ENCODE peak calls at places on chromosomes 6 and 20, in ten cellular contexts. C is suprapubic skin, Q is tibial nerve, D is ovary, I is IMR-90, U is testis, R is heart left ventricle, J is endothelial cell of umbilical vein, P is esophagus muscularis mucosa, K is A549. V is an unnamed sample.

GRCh38 chr20:50191566-50192363 is 1.1 kb downstream of the CEBPB start:
- DNase-seq in I (peak; percentile 28), P (no peak), C (peak; percentile 83), D (peak; percentile 78), U (peak; percentile 66), J (peak; percentile 68), R (peak; percentile 56), Q (no peak), K (no peak), V (peak; percentile 51)

GRCh38 chr20:4325548-4326187 is 310.3 kb upstream of the RNF24 start:
- DNase-seq in U (peak; percentile 54), Q (no peak), J (no peak), K (no peak), R (peak; percentile 26), P (peak; percentile 75), C (no peak), I (no peak), D (no peak), V (peak; percentile 24)

GRCh38 chr20:64222273-64222672 is 33.3 kb upstream of the PCMTD2 start:
- DNase-seq in K (no peak), J (no peak), Q (no peak), R (no peak), U (no peak), C (no peak), I (peak; percentile 37), D (no peak), P (no peak), V (no peak)

GRCh38 chr20:62736026-62736406 is 27.4 kb downstream of the NTSR1 start:
- DNase-seq in C (no peak), I (no peak), D (no peak), Q (no peak), U (no peak), R (no peak), K (no peak), P (no peak), J (no peak), V (no peak)

GRCh38 chr6:22880686-22881433 is 311.5 kb downstream of the HDGFL1 start:
- DNase-seq in C (no peak), J (peak; percentile 92), P (no peak), U (no peak), K (peak; percentile 35), I (peak; percentile 99), R (no peak), Q (no peak), D (no peak), V (no peak)

GRCh38 chr6:149995971-149996370 is 29.4 kb downstream of the RAET1L start:
- DNase-seq in J (no peak), K (no peak), Q (no peak), C (no peak), I (no peak), R (no peak), U (no peak), P (peak; percentile 34), D (no peak), V (no peak)

GRCh38 chr6:7900621-7901020 is 10.0 kb downstream of the TXNDC5 start:
- DNase-seq in Q (no peak), K (no peak), I (no peak), J (peak; percentile 39), R (no peak), P (no peak), D (no peak), C (no peak), U (no peak), V (no peak)

GRCh38 chr6:109010703-109011102 is 83.9 kb downstream of the SESN1 start:
- DNase-seq in C (no peak), D (no peak), J (no peak), R (no peak), P (no peak), I (no peak), U (no peak), K (no peak), Q (no peak), V (no peak)

DNA sequence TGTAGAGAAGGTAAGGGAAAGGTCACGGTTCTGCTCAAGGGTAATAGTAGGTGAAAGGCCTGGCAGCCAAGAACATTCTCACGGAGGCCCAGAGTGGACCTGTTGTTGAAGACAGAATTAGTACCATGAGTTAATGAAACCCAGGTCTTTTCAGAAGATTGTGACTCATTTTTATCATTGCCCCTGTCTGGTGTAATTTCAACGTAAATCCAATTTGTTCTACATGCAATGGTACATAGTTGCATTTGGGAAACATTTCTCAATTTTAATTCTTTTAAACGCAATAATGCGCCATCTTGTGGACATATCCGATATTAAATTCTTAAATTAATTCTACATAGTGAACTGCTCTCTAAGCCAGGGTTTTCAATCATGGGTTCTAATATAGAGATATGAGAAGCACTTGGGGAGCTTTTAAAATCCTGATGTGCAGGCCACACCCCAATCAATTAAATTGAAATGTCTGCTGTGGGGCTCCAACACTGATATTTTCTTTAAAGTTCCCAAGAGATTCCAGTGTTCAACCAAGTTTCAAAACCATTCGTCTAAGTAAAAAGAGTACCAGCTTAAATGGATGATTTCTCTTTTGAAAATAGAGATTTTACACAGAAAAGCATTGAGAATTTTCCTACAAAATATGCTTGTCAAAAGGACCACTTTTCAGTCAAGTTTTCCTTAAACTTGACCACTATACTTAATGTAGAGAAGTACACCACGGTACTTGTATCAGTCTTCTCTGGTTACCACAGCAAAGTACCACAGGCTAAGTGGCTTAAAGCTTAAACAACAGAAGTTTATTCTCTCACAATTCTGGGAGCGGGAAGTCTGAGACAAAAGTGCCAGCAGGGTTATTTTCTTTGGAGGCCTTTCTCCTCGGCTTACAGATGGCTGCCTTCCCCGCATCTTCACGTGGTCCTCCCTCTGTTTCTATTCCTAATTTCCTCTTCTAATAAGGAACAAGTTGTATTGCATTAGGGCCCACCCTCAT is 257.6 kb downstream of the PLCB1 start:
- DNase-seq in C (no peak), K (peak; percentile 9), P (no peak), R (no peak), U (peak; percentile 36), D (no peak), I (peak; percentile 59), Q (no peak), J (peak; percentile 61), V (no peak)
- TF ChIP-seq CTCF in C (peak; percentile 22), K (peak; percentile 77), P (peak; percentile 53), R (peak; percentile 74), U (peak; percentile 66), D (no peak), I (peak; percentile 51), Q (peak; percentile 69), J (peak; percentile 20), V (peak; percentile 49)

GRCh38 chr6:119348308-119349040 is 1.1 kb downstream of the MAN1A1 start:
- DNase-seq in D (peak; percentile 60), P (no peak), Q (no peak), U (peak; percentile 33), J (peak; percentile 30), I (peak; percentile 29), C (peak; percentile 83), K (no peak), R (peak; percentile 36), V (peak; percentile 31)
- TF ChIP-seq POLR2A in D (no peak), P (no peak), Q (no peak), U (no peak), J (no peak), I (no peak), C (no peak), K (no peak), R (no peak), V (no peak)

DNA sequence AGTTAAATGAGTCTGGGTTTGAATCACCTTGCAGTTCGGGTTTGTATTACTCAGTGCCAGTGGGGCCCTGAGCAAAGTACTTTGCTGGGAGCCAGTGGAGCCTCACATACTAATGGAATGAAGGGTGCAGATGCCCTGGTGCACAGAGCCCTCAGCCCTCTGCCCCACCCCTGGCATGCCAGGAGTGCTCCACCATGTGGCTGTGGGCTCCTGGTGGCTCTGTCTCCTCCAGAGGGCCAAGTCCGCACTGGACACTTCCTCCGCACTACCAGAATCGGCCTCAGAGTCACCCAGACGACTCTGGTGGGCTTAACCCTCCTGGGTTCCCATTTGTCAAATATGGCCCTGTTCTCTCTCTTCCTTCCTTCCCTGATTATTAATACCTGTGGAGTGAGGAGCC is 94.0 kb downstream of the STK35 start:
- DNase-seq in D (no peak), U (no peak), C (no peak), K (no peak), J (no peak), Q (no peak), P (no peak), I (no peak), R (no peak), V (no peak)
- TF ChIP-seq CTCF in D (no peak), U (no peak), C (no peak), K (no peak), J (no peak), Q (no peak), P (no peak), I (no peak), R (no peak), V (no peak)

GRCh38 chr6:27777126-27777525 is 135.1 kb downstream of the OR2B2 start:
- DNase-seq in I (no peak), P (peak; percentile 45), C (no peak), J (no peak), R (no peak), Q (no peak), U (no peak), D (no peak), K (no peak), V (no peak)
- TF ChIP-seq POLR2A in I (no peak), P (no peak), C (no peak), J (no peak), R (no peak), Q (no peak), U (no peak), D (no peak), K (no peak), V (no peak)

DNA sequence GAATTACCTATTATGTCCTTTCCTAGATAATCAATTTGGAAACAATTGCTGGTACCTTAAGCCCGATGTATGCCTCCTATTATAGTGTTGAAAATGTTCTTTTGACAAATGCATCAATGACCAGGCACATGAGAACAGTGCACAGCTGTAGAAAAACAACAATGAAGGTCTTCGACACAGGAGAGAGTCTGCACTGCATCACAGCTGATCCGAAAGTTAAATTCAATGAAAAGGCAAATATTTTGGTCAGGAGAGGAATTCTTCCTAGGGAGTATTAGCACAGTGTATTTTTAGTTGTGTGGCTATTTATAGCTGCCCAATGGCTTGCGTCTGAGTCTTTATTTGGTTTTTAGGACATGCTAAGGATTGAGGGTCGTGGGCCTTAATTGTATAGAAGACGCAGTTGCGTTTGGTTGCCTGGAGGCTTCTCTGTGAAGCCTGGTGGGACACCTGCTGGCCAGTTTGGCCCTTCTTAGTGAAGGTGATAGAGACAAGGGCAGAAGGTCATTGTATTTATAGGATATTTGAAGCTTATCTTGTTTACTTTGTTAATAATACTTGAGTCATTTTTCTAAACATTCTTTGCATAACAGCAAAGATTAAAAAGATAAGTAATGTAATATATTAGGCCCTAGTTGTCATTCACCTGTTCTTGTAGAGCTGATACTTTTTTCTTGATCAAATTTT is 72.3 kb downstream of the CDYL start:
- DNase-seq in K (no peak), P (no peak), J (peak; percentile 56), I (no peak), Q (no peak), D (no peak), C (no peak), R (no peak), U (no peak), V (no peak)
- TF ChIP-seq CTCF in K (peak; percentile 36), P (peak; percentile 38), J (peak; percentile 34), I (peak; percentile 24), Q (no peak), D (no peak), C (no peak), R (peak; percentile 51), U (no peak), V (peak; percentile 26)

V was measured in uterus.